ENCODE peak calls at places on chromosomes 12 and 14, in nine cellular contexts. I is HS-5; F is sigmoid colon; H is RWPE1; A is AG10803; X is activated CD4-positive, alpha-beta T cell treated with anti-CD3 and anti-CD28 coated beads, Interleukin-2, amount 10 ng/mL, durations not matched to agents 7 days and 5 days; S is DMS 273 treated with DMSO at 0.1 percent for 48 hours; E is HS-27A; U is NCI-H526. G is an unnamed sample.

GRCh38 chr14:104369208-104369607 is 210.4 kb upstream of the C14orf180 start:
- DNase-seq in X (no peak), I (no peak), A (no peak), H (no peak), U (no peak), S (no peak), E (no peak), F (no peak), G (no peak)

GRCh38 chr12:76083761-76084276 is 666 bp downstream of the NAP1L1 start:
- DNase-seq in U (peak; percentile 51), A (peak; percentile 53), E (peak; percentile 43), X (peak; percentile 80), I (peak; percentile 32), H (peak; percentile 81), F (peak; percentile 79), S (no peak), G (no peak)

GRCh38 chr12:83016226-83016835 is 329.6 kb downstream of the TMTC2 start:
- DNase-seq in I (peak; percentile 72), H (peak; percentile 26), S (no peak), A (peak; percentile 82), X (no peak), U (no peak), F (peak; percentile 84), E (no peak), G (peak; percentile 88)

GRCh38 chr12:120534703-120535655 is 823 bp downstream of the RNF10 start:
- DNase-seq in I (peak; percentile 67), X (peak; percentile 50), F (no peak), A (peak; percentile 76), H (peak; percentile 77), S (no peak), E (peak; percentile 63), U (peak; percentile 64), G (peak; percentile 76)

GRCh38 chr14:104085032-104085888 is at the start of gene ASPG:
- DNase-seq in U (no peak), I (no peak), E (no peak), S (no peak), A (no peak), F (peak; percentile 63), X (no peak), H (peak; percentile 35), G (no peak)

GRCh38 chr14:34593740-34594375 is 36.1 kb downstream of the SNX6 start:
- DNase-seq in I (no peak), E (peak; percentile 27), A (peak; percentile 49), F (no peak), S (no peak), H (no peak), U (no peak), X (no peak), G (peak; percentile 53)

GRCh38 chr12:120861074-120861795 is 42.9 kb downstream of the SPPL3 start:
- DNase-seq in F (no peak), S (no peak), E (no peak), H (no peak), I (no peak), A (no peak), X (no peak), U (no peak), G (no peak)

GRCh38 chr14:22485178-22485577 is 103.8 kb downstream of the DAD1 start:
- DNase-seq in A (peak; percentile 72), S (no peak), H (no peak), E (no peak), X (no peak), U (no peak), F (no peak), I (no peak), G (no peak)

GRCh38 chr14:99575043-99576023 is 28.7 kb downstream of the CCDC85C start:
- DNase-seq in S (peak; percentile 10), E (peak; percentile 81), A (peak; percentile 43), H (peak; percentile 71), F (no peak), U (no peak), I (no peak), X (no peak), G (no peak)

GRCh38 chr12:88553941-88554658 is 26.2 kb downstream of the KITLG start:
- DNase-seq in A (peak; percentile 98), U (no peak), E (no peak), H (peak; percentile 8), S (peak; percentile 44), X (no peak), I (no peak), F (no peak), G (peak; percentile 43)

GRCh38 chr12:2431810-2432209 is 363.0 kb upstream of the FKBP4 start:
- DNase-seq in E (no peak), F (peak; percentile 88), S (no peak), H (no peak), A (peak; percentile 45), U (no peak), X (no peak), I (no peak), G (no peak)

GRCh38 chr14:94617366-94617941 is 5.3 kb downstream of the SERPINA3 start:
- DNase-seq in H (no peak), X (no peak), F (peak; percentile 5), I (no peak), E (no peak), U (no peak), A (no peak), S (no peak), G (no peak)

GRCh38 chr14:99720941-99721791 is 37.1 kb downstream of the CYP46A1 start:
- DNase-seq in F (no peak), X (no peak), A (no peak), U (no peak), S (no peak), H (no peak), E (no peak), I (no peak), G (no peak)

GRCh38 chr12:113418213-113418879 is 3.8 kb upstream of the SDSL start:
- DNase-seq in E (no peak), F (peak; percentile 73), S (no peak), A (peak; percentile 15), I (no peak), X (no peak), H (no peak), U (no peak), G (no peak)

GRCh38 chr12:2457215-2458112 is 337.3 kb upstream of the FKBP4 start:
- DNase-seq in X (no peak), I (no peak), E (no peak), A (no peak), F (no peak), U (no peak), H (no peak), S (no peak), G (no peak)

G was measured in non-pigmented ciliary epithelial cell.